ENCODE peak calls at places on chromosomes 13 and 19, in four cellular contexts. One of them, this sample, is unnamed. For H3K4me1 and H3K9me3, the result is how much of the 10 kb centered on the place peaks cover.

GRCh38 chr13:50592412-50593145 is 250.9 kb downstream of the DLEU7 start:
- DNase-seq in SK-N-SH: no peak
- DNase-seq in CD4-positive, alpha-beta memory T cell: no peak
- DNase-seq in cardiac muscle cell: peak
- DNase-seq in this sample: no peak

GRCh38 chr19:45769821-45770191 is 754 bp upstream of the SIX5 start:
- DNase-seq in SK-N-SH: no peak
- DNase-seq in CD4-positive, alpha-beta memory T cell: peak
- DNase-seq in cardiac muscle cell: no peak
- DNase-seq in this sample: peak

GRCh38 chr13:30181856-30182651 is 125.3 kb downstream of the KATNAL1 start:
- DNase-seq in SK-N-SH: no peak
- DNase-seq in CD4-positive, alpha-beta memory T cell: no peak
- DNase-seq in cardiac muscle cell: no peak
- DNase-seq in this sample: no peak

GRCh38 chr13:23670793-23671192 is 100.6 kb downstream of the TNFRSF19 start:
- DNase-seq in SK-N-SH: no peak
- DNase-seq in CD4-positive, alpha-beta memory T cell: no peak
- DNase-seq in cardiac muscle cell: no peak
- DNase-seq in this sample: no peak

GRCh38 chr19:7942981-7943443 is 454 bp downstream of the TIMM44 start:
- DNase-seq in SK-N-SH: peak
- DNase-seq in CD4-positive, alpha-beta memory T cell: no peak
- DNase-seq in cardiac muscle cell: peak
- DNase-seq in this sample: no peak

GRCh38 chr13:99415014-99415650 is 86.1 kb upstream of the TM9SF2 start:
- DNase-seq in SK-N-SH: no peak
- DNase-seq in CD4-positive, alpha-beta memory T cell: no peak
- DNase-seq in cardiac muscle cell: no peak
- DNase-seq in this sample: no peak

GRCh38 chr13:44842158-44842557 is 147.1 kb downstream of the NUFIP1 start:
- DNase-seq in SK-N-SH: no peak
- DNase-seq in CD4-positive, alpha-beta memory T cell: no peak
- DNase-seq in cardiac muscle cell: peak
- DNase-seq in this sample: no peak

GRCh38 chr13:28568286-28568685 is 73.4 kb upstream of the FLT1 start:
- DNase-seq in SK-N-SH: peak
- DNase-seq in CD4-positive, alpha-beta memory T cell: no peak
- DNase-seq in cardiac muscle cell: peak
- DNase-seq in this sample: no peak

GRCh38 chr19:9498183-9498902 is at the start of gene ZNF560:
- DNase-seq in SK-N-SH: peak
- DNase-seq in CD4-positive, alpha-beta memory T cell: no peak
- DNase-seq in cardiac muscle cell: peak
- DNase-seq in this sample: no peak

GRCh38 chr13:24741016-24741662 is 22.8 kb upstream of the RNF17 start:
- DNase-seq in SK-N-SH: no peak
- DNase-seq in CD4-positive, alpha-beta memory T cell: no peak
- DNase-seq in cardiac muscle cell: no peak
- DNase-seq in this sample: no peak

GRCh38 chr13:59490651-59491050 is 673.1 kb downstream of the DIAPH3 start:
- DNase-seq in SK-N-SH: no peak
- DNase-seq in CD4-positive, alpha-beta memory T cell: no peak
- DNase-seq in cardiac muscle cell: no peak
- DNase-seq in this sample: no peak

DNA sequence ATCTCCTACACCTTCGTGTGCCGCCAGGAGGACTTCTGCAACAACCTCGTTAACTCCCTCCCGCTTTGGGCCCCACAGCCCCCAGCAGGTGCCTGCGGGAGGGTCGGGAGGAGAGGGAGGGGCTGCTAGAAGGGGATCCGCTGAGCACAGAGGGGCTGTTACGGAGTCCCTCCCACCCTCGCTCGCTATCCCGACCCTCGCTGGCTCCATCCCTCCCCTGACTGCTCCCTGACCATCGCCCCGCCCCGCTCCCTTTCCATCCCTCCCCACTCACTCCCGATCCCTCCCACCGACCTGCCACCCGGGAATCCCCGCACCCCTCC is 780 bp downstream of the CD177 start:
- DNase-seq in SK-N-SH: peak
- DNase-seq in CD4-positive, alpha-beta memory T cell: no peak
- DNase-seq in cardiac muscle cell: no peak
- DNase-seq in this sample: no peak
- H3K4me1 ChIP-seq in SK-N-SH: under half
- H3K4me1 ChIP-seq in CD4-positive, alpha-beta memory T cell: under half
- H3K4me1 ChIP-seq in cardiac muscle cell: under half
- H3K4me1 ChIP-seq in this sample: under half

DNA sequence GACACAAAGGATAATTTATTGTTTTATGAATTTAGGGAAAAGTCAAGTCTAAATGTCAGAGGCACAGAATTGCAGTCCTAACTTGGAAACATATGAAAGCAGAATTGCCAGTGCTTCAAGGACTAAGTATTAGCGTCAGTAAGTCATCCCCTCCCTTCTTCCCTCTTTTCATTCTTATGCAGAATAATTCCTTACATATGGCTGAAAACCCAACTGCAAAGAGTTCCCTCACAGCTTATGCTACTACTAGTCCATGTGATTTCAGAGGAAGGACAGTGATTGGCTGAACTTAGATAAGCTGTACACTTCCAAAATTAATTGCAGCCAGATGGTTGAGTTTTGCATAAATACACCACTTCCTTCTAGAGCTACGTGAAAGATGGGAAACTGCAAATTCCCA is 730.3 kb downstream of the OLFM4 start:
- DNase-seq in SK-N-SH: peak
- DNase-seq in CD4-positive, alpha-beta memory T cell: no peak
- DNase-seq in cardiac muscle cell: no peak
- DNase-seq in this sample: no peak
- H3K27ac ChIP-seq in SK-N-SH: no peak
- H3K27ac ChIP-seq in CD4-positive, alpha-beta memory T cell: no peak
- H3K27ac ChIP-seq in cardiac muscle cell: no peak
- H3K27ac ChIP-seq in this sample: no peak

GRCh38 chr19:57357406-57357805 is 5.9 kb upstream of the TRAPPC2B start:
- DNase-seq in SK-N-SH: no peak
- DNase-seq in CD4-positive, alpha-beta memory T cell: no peak
- DNase-seq in cardiac muscle cell: no peak
- DNase-seq in this sample: no peak

GRCh38 chr19:57355916-57356315 is 4.8 kb downstream of the ZNF304 start:
- DNase-seq in SK-N-SH: no peak
- DNase-seq in CD4-positive, alpha-beta memory T cell: no peak
- DNase-seq in cardiac muscle cell: no peak
- DNase-seq in this sample: no peak

GRCh38 chr19:57362997-57363705 is at the start of the genes TRAPPC2B and ZNF547:
- DNase-seq in SK-N-SH: peak
- DNase-seq in CD4-positive, alpha-beta memory T cell: peak
- DNase-seq in cardiac muscle cell: peak
- DNase-seq in this sample: peak

GRCh38 chr19:57362419-57362818 is 932 bp upstream of the TRAPPC2B start:
- DNase-seq in SK-N-SH: no peak
- DNase-seq in CD4-positive, alpha-beta memory T cell: no peak
- DNase-seq in cardiac muscle cell: peak
- DNase-seq in this sample: no peak

DNA sequence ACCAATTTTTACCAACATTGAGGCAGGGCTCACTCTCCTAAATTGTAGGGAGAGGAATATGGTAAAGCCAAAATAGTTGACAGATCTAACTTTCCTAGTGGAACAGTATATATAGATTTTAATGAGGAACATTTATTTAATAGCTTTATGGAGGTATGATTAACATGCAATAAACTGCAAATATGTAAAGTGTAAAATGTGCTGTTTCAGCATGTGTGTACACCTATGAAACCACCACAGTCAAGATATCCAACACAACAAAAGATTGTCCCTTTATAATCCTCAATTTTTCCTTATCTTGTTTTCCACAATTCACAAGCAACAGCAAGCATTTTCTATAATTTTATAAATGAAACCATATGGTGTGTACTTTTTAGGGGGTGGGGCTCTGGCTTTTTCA is 4.1 kb upstream of the TRAPPC2B start:
- DNase-seq in SK-N-SH: no peak
- DNase-seq in CD4-positive, alpha-beta memory T cell: no peak
- DNase-seq in cardiac muscle cell: no peak
- DNase-seq in this sample: no peak
- H3K9me3 ChIP-seq in SK-N-SH: under half
- H3K9me3 ChIP-seq in CD4-positive, alpha-beta memory T cell: under half
- H3K9me3 ChIP-seq in cardiac muscle cell: under half
- H3K9me3 ChIP-seq in this sample: under half

GRCh38 chr19:18488838-18489626 is 32.8 kb downstream of the ELL start:
- DNase-seq in SK-N-SH: peak
- DNase-seq in CD4-positive, alpha-beta memory T cell: no peak
- DNase-seq in cardiac muscle cell: no peak
- DNase-seq in this sample: no peak

GRCh38 chr19:18490719-18491118 is 31.2 kb downstream of the ELL start:
- DNase-seq in SK-N-SH: no peak
- DNase-seq in CD4-positive, alpha-beta memory T cell: no peak
- DNase-seq in cardiac muscle cell: no peak
- DNase-seq in this sample: no peak

GRCh38 chr19:18487576-18488402 is 34.1 kb downstream of the ELL start:
- DNase-seq in SK-N-SH: no peak
- DNase-seq in CD4-positive, alpha-beta memory T cell: no peak
- DNase-seq in cardiac muscle cell: no peak
- DNase-seq in this sample: no peak

GRCh38 chr19:18488403-18488723 is 33.5 kb downstream of the ELL start:
- DNase-seq in SK-N-SH: peak
- DNase-seq in CD4-positive, alpha-beta memory T cell: no peak
- DNase-seq in cardiac muscle cell: no peak
- DNase-seq in this sample: no peak

DNA sequence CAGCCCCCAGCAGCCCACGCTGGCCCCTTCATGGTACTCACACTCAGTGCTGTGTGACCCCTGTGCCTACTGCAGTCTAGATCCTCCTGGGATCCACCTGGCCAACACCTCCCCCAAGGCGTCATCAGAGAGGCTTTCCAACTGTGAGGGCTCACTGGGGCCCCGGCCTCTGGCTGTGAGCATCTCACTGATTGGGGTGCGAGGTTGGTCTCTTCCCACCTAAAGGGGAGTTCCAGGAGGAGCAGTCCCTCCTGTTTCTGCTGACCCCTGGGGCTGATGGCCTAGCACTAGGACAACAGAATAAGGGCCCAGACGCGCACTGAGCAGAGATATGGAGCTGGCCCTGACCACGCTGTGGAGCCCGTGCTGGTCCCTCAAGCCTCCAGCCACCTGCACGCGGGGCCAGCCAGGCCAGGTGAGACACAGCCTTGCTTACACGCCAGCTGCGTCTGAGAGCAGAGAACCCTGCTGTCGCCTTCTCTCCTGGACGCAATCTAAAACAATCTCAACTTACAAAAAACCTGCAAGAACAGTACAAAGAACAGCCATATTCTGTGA is 32.2 kb downstream of the ELL start:
- DNase-seq in SK-N-SH: no peak
- DNase-seq in CD4-positive, alpha-beta memory T cell: no peak
- DNase-seq in cardiac muscle cell: no peak
- DNase-seq in this sample: no peak
- H3K4me1 ChIP-seq in SK-N-SH: under half
- H3K4me1 ChIP-seq in CD4-positive, alpha-beta memory T cell: half or more
- H3K4me1 ChIP-seq in cardiac muscle cell: under half
- H3K4me1 ChIP-seq in this sample: half or more

GRCh38 chr13:76296751-76297150 is 589.5 kb downstream of the KCTD12 start:
- DNase-seq in SK-N-SH: no peak
- DNase-seq in CD4-positive, alpha-beta memory T cell: no peak
- DNase-seq in cardiac muscle cell: no peak
- DNase-seq in this sample: no peak

GRCh38 chr13:76297331-76297730 is 588.9 kb downstream of the KCTD12 start:
- DNase-seq in SK-N-SH: no peak
- DNase-seq in CD4-positive, alpha-beta memory T cell: no peak
- DNase-seq in cardiac muscle cell: no peak
- DNase-seq in this sample: no peak

DNA sequence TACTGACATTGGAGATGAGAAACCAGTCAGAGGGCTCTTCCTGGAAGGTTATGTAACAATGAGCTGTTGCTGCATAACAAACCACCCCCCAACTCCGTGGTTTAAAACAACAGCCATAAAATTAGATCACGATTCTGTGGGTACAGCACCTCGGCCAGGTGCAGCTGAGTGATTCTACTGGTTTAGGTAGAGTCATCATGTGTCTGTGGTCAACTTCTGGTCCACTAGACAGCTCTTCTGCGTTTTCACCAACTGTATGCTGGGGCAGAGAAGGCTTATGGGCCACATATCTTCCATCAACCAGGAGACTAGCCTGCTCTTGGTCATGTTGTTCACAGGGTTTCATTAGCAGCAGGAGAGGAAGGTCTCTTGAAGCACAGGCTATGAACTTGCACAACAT is 585.5 kb downstream of the KCTD12 start:
- DNase-seq in SK-N-SH: no peak
- DNase-seq in CD4-positive, alpha-beta memory T cell: no peak
- DNase-seq in cardiac muscle cell: no peak
- DNase-seq in this sample: no peak
- H3K27ac ChIP-seq in SK-N-SH: no peak
- H3K27ac ChIP-seq in CD4-positive, alpha-beta memory T cell: no peak
- H3K27ac ChIP-seq in cardiac muscle cell: no peak
- H3K27ac ChIP-seq in this sample: no peak

GRCh38 chr19:52070496-52070895 is 21.9 kb upstream of the ZNF432 start:
- DNase-seq in SK-N-SH: no peak
- DNase-seq in CD4-positive, alpha-beta memory T cell: no peak
- DNase-seq in cardiac muscle cell: peak
- DNase-seq in this sample: no peak
- H3K9me3 ChIP-seq in SK-N-SH: under half
- H3K9me3 ChIP-seq in CD4-positive, alpha-beta memory T cell: half or more
- H3K9me3 ChIP-seq in cardiac muscle cell: under half
- H3K9me3 ChIP-seq in this sample: half or more

DNA sequence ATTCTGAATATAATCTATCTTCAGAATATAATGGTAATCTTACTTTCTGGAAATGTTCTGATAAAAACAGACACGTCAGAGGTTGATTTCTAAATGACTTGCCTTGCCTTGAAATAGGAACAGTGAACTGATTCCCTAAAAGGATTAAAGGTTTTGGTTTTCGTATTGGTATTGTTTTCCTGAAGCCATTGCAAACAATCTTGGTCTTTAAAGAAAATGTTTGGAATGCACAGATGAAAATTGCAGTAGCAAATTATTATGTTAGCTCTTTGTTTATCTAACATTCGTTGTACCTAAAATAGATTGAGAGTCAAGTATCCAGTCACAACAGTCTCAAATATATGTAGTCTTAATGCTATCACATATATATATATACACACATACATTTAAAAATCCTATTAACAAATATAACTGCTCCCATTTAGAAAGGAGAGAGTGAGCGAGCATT is 1.7 kb downstream of the ITM2B start:
- DNase-seq in SK-N-SH: no peak
- DNase-seq in CD4-positive, alpha-beta memory T cell: no peak
- DNase-seq in cardiac muscle cell: no peak
- DNase-seq in this sample: no peak
- H3K4me1 ChIP-seq in SK-N-SH: under half
- H3K4me1 ChIP-seq in CD4-positive, alpha-beta memory T cell: half or more
- H3K4me1 ChIP-seq in cardiac muscle cell: under half
- H3K4me1 ChIP-seq in this sample: half or more